ENCODE peak calls at places on chromosomes 7 and 10, in ten cellular contexts. O, C, A, G, T, Q, H, Z, Y and U are unnamed samples.
A peak's percentile ranks its signal among the peaks of the same experiment; 100 is the strongest.

GRCh38 chr10:37314862-37315261 is 189.5 kb downstream of the ANKRD30A start:
- DNase-seq in O (no peak), C (no peak), A (no peak), G (no peak), T (no peak), Q (no peak), H (no peak), Z (no peak), Y (no peak), U (no peak)

GRCh38 chr10:19966751-19967150 is 150.5 kb downstream of the PLXDC2 start:
- DNase-seq in O (no peak), C (no peak), A (no peak), G (no peak), T (no peak), Q (no peak), H (peak; percentile 41), Z (no peak), Y (peak; percentile 23), U (no peak)

GRCh38 chr7:91183408-91183807 is 80.8 kb upstream of the FZD1 start:
- DNase-seq in O (no peak), C (no peak), A (no peak), G (no peak), T (no peak), Q (no peak), H (no peak), Z (no peak), Y (no peak), U (no peak)

GRCh38 chr7:150380463-150380862 is 1.3 kb downstream of the ZNF775 start:
- DNase-seq in O (no peak), C (no peak), A (no peak), G (no peak), T (no peak), Q (no peak), H (no peak), Z (no peak), Y (no peak), U (no peak)

GRCh38 chr7:11527707-11528106 is 304.3 kb downstream of the THSD7A start:
- DNase-seq in O (no peak), C (no peak), A (no peak), G (no peak), T (no peak), Q (no peak), H (no peak), Z (no peak), Y (no peak), U (no peak)

GRCh38 chr10:97701438-97702064 is 12.0 kb upstream of the MARVELD1 start:
- DNase-seq in O (no peak), C (no peak), A (no peak), G (peak; percentile 72), T (no peak), Q (peak; percentile 17), H (peak; percentile 84), Z (no peak), Y (peak; percentile 77), U (no peak)

GRCh38 chr7:107506683-107507339 is 37.0 kb downstream of the GPR22 start:
- DNase-seq in O (no peak), C (no peak), A (peak; percentile 76), G (peak; percentile 91), T (peak; percentile 28), Q (no peak), H (peak; percentile 21), Z (peak; percentile 83), Y (peak; percentile 2), U (peak; percentile 22)

GRCh38 chr10:131641231-131641630 is 259.6 kb upstream of the PPP2R2D start:
- DNase-seq in O (no peak), C (no peak), A (no peak), G (no peak), T (no peak), Q (no peak), H (no peak), Z (peak; percentile 79), Y (no peak), U (no peak)

GRCh38 chr7:119706608-119707007 is 566.4 kb upstream of the KCND2 start:
- DNase-seq in O (no peak), C (no peak), A (no peak), G (no peak), T (no peak), Q (no peak), H (no peak), Z (no peak), Y (no peak), U (no peak)

GRCh38 chr7:17601921-17602320 is 303.5 kb downstream of the AHR start:
- DNase-seq in O (no peak), C (no peak), A (no peak), G (no peak), T (no peak), Q (no peak), H (no peak), Z (no peak), Y (no peak), U (no peak)

GRCh38 chr10:43955978-43956377 is 307.3 kb upstream of the ZNF32 start:
- DNase-seq in O (no peak), C (no peak), A (no peak), G (no peak), T (no peak), Q (no peak), H (no peak), Z (no peak), Y (no peak), U (no peak)
- H3K36me3 ChIP-seq in O (no peaks in the 10 kb centered on the region), C (no peaks in the 10 kb centered on the region), A (no peaks in the 10 kb centered on the region), G (no peaks in the 10 kb centered on the region), T (no peaks in the 10 kb centered on the region), Q (no peaks in the 10 kb centered on the region), H (no peaks in the 10 kb centered on the region), Z (no peaks in the 10 kb centered on the region), Y (no peaks in the 10 kb centered on the region), U (no peaks in the 10 kb centered on the region)

GRCh38 chr7:155071121-155071651 is 1.1 kb downstream of the HTR5A start:
- DNase-seq in O (no peak), C (no peak), A (no peak), G (no peak), T (no peak), Q (no peak), H (no peak), Z (no peak), Y (no peak), U (no peak)

GRCh38 chr7:155066417-155066950 is 3.6 kb upstream of the HTR5A start:
- DNase-seq in O (no peak), C (no peak), A (no peak), G (no peak), T (no peak), Q (no peak), H (peak; percentile 15), Z (no peak), Y (peak; percentile 79), U (no peak)

GRCh38 chr7:155073922-155074321 is 3.8 kb downstream of the HTR5A start:
- DNase-seq in O (no peak), C (no peak), A (no peak), G (no peak), T (no peak), Q (no peak), H (no peak), Z (no peak), Y (no peak), U (no peak)

GRCh38 chr7:155069992-155070827 is at the start of gene HTR5A:
- DNase-seq in O (peak; percentile 65), C (peak; percentile 91), A (peak; percentile 81), G (peak; percentile 79), T (peak; percentile 33), Q (peak; percentile 55), H (peak; percentile 80), Z (peak; percentile 86), Y (peak; percentile 80), U (peak; percentile 74)

DNA sequence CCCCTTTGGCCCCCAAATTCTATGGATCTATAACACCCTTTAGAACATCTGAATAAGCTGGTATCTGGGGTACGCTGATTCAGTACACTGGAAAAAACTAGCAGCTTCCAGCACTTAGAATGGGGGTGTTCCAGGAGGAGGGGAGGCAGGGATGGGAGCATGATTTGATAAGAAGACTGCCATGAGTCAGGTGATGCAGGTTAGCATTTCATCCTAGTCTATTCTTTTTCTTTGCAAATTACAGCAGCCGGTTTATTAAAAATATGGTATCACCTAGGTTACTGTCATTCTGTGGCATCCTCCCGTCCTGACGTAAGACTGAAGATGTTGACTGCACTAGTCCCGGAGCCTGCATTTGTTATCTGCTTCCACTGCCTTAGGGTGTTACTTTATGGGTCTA is 1.8 kb downstream of the HTR5A start:
- DNase-seq in O (no peak), C (no peak), A (no peak), G (no peak), T (no peak), Q (no peak), H (no peak), Z (no peak), Y (no peak), U (no peak)
- H3K27ac ChIP-seq in O (no peak overlapping the region), C (no peak overlapping the region), A (no peak overlapping the region), G (no peak overlapping the region), T (no peak overlapping the region), Q (no peak overlapping the region), H (no peak overlapping the region), Z (no peak overlapping the region), Y (no peak overlapping the region), U (no peak overlapping the region)

DNA sequence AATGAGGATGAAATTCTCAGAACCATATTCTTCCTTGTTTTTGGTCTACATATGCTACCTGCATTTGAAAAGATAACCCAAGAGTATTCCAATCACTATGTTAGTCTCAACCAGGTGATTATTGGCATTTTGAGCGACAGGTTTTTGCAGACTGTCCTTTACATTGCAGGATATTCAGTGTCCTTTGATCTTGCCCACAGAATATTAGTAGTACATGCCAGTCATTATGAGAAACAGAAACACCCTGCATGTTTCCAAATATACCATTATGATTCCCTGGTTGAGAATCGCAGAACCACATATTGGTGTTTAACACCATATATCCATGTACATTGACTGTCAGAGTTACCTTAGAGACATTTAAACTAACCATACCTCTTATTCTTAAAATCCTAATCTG is 30.6 kb downstream of the TMEM243 start:
- DNase-seq in O (no peak), C (no peak), A (no peak), G (no peak), T (no peak), Q (no peak), H (no peak), Z (no peak), Y (no peak), U (no peak)
- H3K36me3 ChIP-seq in O (no peaks in the 10 kb centered on the region), C (peaks cover 3% of the 10 kb centered on the region), A (no peaks in the 10 kb centered on the region), G (peaks cover 7% of the 10 kb centered on the region), T (peaks cover 69% of the 10 kb centered on the region), Q (peaks cover 84% of the 10 kb centered on the region), H (peaks cover 95% of the 10 kb centered on the region), Z (peaks cover 98% of the 10 kb centered on the region), Y (peaks cover 41% of the 10 kb centered on the region), U (peaks cover 98% of the 10 kb centered on the region)

GRCh38 chr10:607545-608196 is 81.8 kb downstream of the DIP2C start:
- DNase-seq in O (no peak), C (peak; percentile 37), A (no peak), G (no peak), T (no peak), Q (no peak), H (no peak), Z (no peak), Y (no peak), U (no peak)

GRCh38 chr10:605632-606325 is 83.7 kb downstream of the DIP2C start:
- DNase-seq in O (no peak), C (peak; percentile 76), A (no peak), G (no peak), T (no peak), Q (no peak), H (no peak), Z (no peak), Y (no peak), U (no peak)

GRCh38 chr10:604716-605631 is 84.5 kb downstream of the DIP2C start:
- DNase-seq in O (peak; percentile 66), C (peak; percentile 49), A (peak; percentile 23), G (no peak), T (no peak), Q (no peak), H (no peak), Z (no peak), Y (no peak), U (no peak)

GRCh38 chr10:608331-609265 is 80.9 kb downstream of the DIP2C start:
- DNase-seq in O (no peak), C (no peak), A (no peak), G (no peak), T (no peak), Q (no peak), H (peak; percentile 45), Z (no peak), Y (peak; percentile 59), U (no peak)

GRCh38 chr10:606767-607544 is 82.5 kb downstream of the DIP2C start:
- DNase-seq in O (no peak), C (peak; percentile 49), A (peak; percentile 14), G (no peak), T (no peak), Q (no peak), H (no peak), Z (no peak), Y (peak; percentile 89), U (no peak)
- H3K27ac ChIP-seq in O (no peak overlapping the region), C (no peak overlapping the region), A (no peak overlapping the region), G (no peak overlapping the region), T (no peak overlapping the region), Q (no peak overlapping the region), H (no peak overlapping the region), Z (no peak overlapping the region), Y (peak overlapping the region; percentile 22), U (no peak overlapping the region)